ENCODE peak calls at places on chromosomes 7 and 10, in five cellular contexts. Y is HepG2, B is K562, S is GM12878, H is SK-N-SH. M is an unnamed sample.

GRCh38 chr10:113179270-113179669 is 229.2 kb downstream of the TCF7L2 start:
- DNase-seq in Y (no peak), B (no peak), S (no peak), H (no peak), M (no peak)

GRCh38 chr10:93267521-93267920 is 193.8 kb downstream of the CYP26A1 start:
- DNase-seq in Y (no peak), B (no peak), S (peak; percentile 94), H (no peak), M (no peak)

GRCh38 chr7:157013602-157014549 is 3.4 kb upstream of the MNX1 start:
- DNase-seq in Y (no peak), B (no peak), S (no peak), H (peak; percentile 29), M (no peak)

GRCh38 chr7:26372738-26373137 is 81.1 kb downstream of the SNX10 start:
- DNase-seq in Y (no peak), B (no peak), S (no peak), H (no peak), M (no peak)

GRCh38 chr10:47412869-47413268 is 28.8 kb upstream of the ZNF488 start:
- DNase-seq in Y (peak; percentile 35), B (no peak), S (no peak), H (no peak), M (no peak)

GRCh38 chr10:36819781-36820180 is 305.6 kb upstream of the ANKRD30A start:
- DNase-seq in Y (no peak), B (no peak), S (no peak), H (no peak), M (no peak)

GRCh38 chr10:47349516-47349915 is 1.4 kb downstream of the RBP3 start:
- DNase-seq in Y (no peak), B (no peak), S (no peak), H (no peak), M (no peak)

GRCh38 chr10:106370751-106371150 is 793.8 kb downstream of the SORCS1 start:
- DNase-seq in Y (no peak), B (no peak), S (no peak), H (no peak), M (no peak)

GRCh38 chr10:120011359-120012132 is 119.0 kb downstream of the SEC23IP start:
- DNase-seq in Y (no peak), B (no peak), S (no peak), H (peak; percentile 18), M (no peak)

GRCh38 chr7:116543664-116544063 is 18.8 kb downstream of the CAV1 start:
- DNase-seq in Y (no peak), B (no peak), S (no peak), H (no peak), M (no peak)

GRCh38 chr7:155787171-155787851 is 25.0 kb downstream of the SHH start:
- DNase-seq in Y (no peak), B (no peak), S (no peak), H (peak; percentile 83), M (no peak)

GRCh38 chr7:100865971-100866720 is 1.0 kb upstream of the TRIP6 start:
- DNase-seq in Y (no peak), B (no peak), S (no peak), H (peak; percentile 63), M (no peak)

GRCh38 chr10:58512470-58513188 is at the start of gene BICC1:
- DNase-seq in Y (no peak), B (no peak), S (no peak), H (peak; percentile 93), M (peak; percentile 69)

GRCh38 chr7:159013181-159013690 is 131.4 kb downstream of the VIPR2 start:
- DNase-seq in Y (no peak), B (no peak), S (no peak), H (no peak), M (no peak)

GRCh38 chr7:35702541-35702940 is 7.6 kb upstream of the HERPUD2 start:
- DNase-seq in Y (no peak), B (no peak), S (no peak), H (no peak), M (no peak)

GRCh38 chr10:133458021-133458709 is 4.4 kb downstream of the SCART1 start:
- DNase-seq in Y (no peak), B (no peak), S (no peak), H (no peak), M (no peak)

GRCh38 chr7:48168159-48168558 is 3.1 kb upstream of the ABCA13 start:
- DNase-seq in Y (no peak), B (no peak), S (no peak), H (no peak), M (no peak)

GRCh38 chr10:99573806-99574205 is 41.1 kb downstream of the NKX2-3 start:
- DNase-seq in Y (no peak), B (no peak), S (no peak), H (no peak), M (no peak)

GRCh38 chr7:106127984-106128780 is 16.1 kb upstream of the SYPL1 start:
- DNase-seq in Y (no peak), B (no peak), S (no peak), H (no peak), M (no peak)

GRCh38 chr7:95470452-95470851 is 15.3 kb upstream of the ASB4 start:
- DNase-seq in Y (peak; percentile 82), B (no peak), S (no peak), H (no peak), M (no peak)

GRCh38 chr7:141511370-141512335 is 39.6 kb upstream of the AGK start:
- DNase-seq in Y (no peak), B (no peak), S (no peak), H (no peak), M (no peak)

DNA sequence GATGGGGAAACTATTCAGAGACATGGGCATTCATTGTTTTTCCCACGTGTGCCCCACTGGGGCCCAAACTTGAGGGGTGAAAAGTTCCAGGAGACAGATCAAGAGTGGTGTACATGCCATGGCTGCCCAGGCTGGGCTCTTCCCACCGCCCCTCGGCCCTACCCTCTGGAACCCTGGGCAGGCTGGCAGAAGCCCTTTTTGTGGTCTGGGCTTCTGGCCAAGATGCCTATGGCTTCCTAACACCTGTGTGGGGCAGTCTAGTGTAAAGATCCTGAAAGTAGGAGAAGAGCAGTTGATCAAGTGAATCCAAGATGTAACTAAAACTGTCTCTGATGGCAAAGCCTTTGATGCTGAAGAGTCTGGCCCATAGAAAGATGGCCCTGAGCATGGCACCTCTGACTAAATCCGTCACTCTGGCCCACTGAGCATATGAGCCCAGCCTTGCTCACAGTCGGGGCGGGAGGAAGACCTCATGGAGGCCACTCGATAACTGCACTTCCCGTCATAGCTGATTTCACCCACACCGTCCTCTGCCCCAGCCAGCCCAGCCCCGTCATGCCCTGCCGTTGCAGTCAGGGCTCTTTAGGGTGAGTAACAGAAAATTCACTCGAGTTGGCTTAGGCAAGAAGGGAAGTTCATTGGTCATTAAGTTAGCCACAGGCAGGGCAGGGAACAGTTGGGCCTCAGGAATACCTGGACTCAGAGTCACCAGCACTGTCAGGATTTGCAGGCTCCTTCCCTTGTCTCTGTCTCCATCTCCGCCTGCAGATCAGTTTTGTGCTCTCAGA is 37.9 kb upstream of the MTPAP start:
- DNase-seq in Y (no peak), B (no peak), S (no peak), H (no peak), M (no peak)
- TF ChIP-seq FOXM1 in Y (no peak), B (no peak), S (no peak), H (no peak), M (no peak)

GRCh38 chr10:70323143-70323696 is 39.4 kb upstream of the NPFFR1 start:
- DNase-seq in Y (no peak), B (no peak), S (no peak), H (no peak), M (no peak)

GRCh38 chr10:70321897-70322890 is 38.4 kb upstream of the NPFFR1 start:
- DNase-seq in Y (no peak), B (peak; percentile 54), S (no peak), H (no peak), M (no peak)

GRCh38 chr10:70324341-70324861 is 40.6 kb upstream of the NPFFR1 start:
- DNase-seq in Y (peak; percentile 46), B (no peak), S (no peak), H (no peak), M (no peak)

GRCh38 chr10:70324951-70325781 is 41.4 kb upstream of the NPFFR1 start:
- DNase-seq in Y (no peak), B (peak; percentile 39), S (no peak), H (peak; percentile 47), M (no peak)

DNA sequence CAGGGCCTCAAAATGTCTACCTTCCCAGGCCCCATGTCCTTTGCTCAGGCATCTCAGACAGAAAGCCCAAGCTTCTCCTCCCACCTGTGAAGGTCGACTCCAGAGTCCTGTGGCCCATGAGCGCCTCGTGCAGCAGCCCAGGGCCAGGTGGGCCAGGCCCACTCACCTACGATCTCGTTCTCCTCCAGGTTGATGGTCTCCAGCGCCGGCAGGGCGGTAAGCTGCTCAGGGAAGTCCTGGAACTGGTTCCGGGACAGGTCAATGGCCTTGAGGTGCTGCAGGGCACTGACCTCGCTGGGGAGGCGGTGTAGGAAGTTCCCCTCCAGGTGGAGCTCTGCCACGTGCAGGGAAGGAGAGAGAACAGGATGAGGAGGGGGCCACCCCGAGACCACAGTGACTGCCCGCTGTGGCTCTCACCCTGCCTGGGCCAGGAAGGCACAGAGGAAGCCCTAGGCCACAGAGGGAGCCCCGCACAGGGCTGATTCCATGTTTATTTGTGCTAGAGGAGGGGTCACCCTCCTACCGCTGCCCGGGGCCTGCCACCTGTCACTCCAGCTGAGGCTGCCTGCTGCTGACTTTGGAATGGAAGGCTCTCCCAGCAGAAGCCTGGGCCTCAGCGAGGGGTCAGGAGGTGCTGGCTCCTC is 40.0 kb upstream of the NPFFR1 start:
- DNase-seq in Y (peak; percentile 79), B (no peak), S (no peak), H (no peak), M (no peak)
- TF ChIP-seq FOXM1 in Y (no peak), B (no peak), S (no peak), H (no peak), M (no peak)

GRCh38 chr7:921581-922333 is 32.7 kb downstream of the ADAP1 start:
- DNase-seq in Y (no peak), B (no peak), S (no peak), H (no peak), M (no peak)

GRCh38 chr7:925601-926000 is 28.9 kb downstream of the ADAP1 start:
- DNase-seq in Y (no peak), B (no peak), S (no peak), H (no peak), M (no peak)

GRCh38 chr7:922334-923107 is 32.0 kb downstream of the ADAP1 start:
- DNase-seq in Y (no peak), B (no peak), S (no peak), H (no peak), M (no peak)

GRCh38 chr7:924541-925231 is 29.8 kb downstream of the ADAP1 start:
- DNase-seq in Y (no peak), B (no peak), S (no peak), H (no peak), M (no peak)

GRCh38 chr7:923108-924041 is 31.1 kb downstream of the ADAP1 start:
- DNase-seq in Y (no peak), B (peak; percentile 63), S (peak; percentile 81), H (no peak), M (no peak)
- TF ChIP-seq FOXM1 in Y (no peak), B (no peak), S (peak; percentile 65), H (no peak), M (no peak)

DNA sequence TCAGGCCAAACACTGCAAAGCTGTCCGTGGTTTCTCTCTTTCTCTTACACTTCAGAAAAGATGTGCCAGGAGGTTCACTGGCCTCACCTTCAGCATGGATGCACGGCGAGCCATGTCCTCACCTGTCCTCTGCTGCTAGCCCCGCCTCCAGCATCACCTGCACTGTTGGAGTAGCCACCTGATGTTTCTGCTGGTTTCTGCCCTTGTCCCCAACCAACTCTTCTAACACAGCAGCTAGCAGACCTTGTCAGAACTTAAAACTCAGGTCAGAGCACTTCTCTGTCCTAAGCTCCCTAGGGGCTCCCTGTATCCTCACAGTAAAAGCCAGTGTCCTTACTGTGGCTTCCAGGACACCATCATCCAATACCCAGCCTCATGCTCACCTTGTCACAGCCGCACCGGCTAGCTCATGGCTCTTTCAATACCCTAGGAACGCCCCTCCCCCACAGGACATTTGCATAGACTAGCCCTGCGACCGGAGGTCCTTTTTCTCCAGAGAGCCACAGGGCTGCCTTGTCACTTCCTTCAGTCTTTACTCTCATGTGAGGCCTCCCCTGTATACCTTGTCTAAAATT is 15.2 kb downstream of the PALD1 start:
- DNase-seq in Y (no peak), B (no peak), S (peak; percentile 71), H (no peak), M (no peak)
- TF ChIP-seq FOXM1 in Y (no peak), B (no peak), S (no peak), H (no peak), M (no peak)